ENCODE peak calls at places on chromosomes 6 and 20, in seven cellular contexts. One of them, this sample, is unnamed.

GRCh38 chr6:34465551-34466241 is at the start of gene PACSIN1:
- DNase-seq in right lobe of liver: no peak
- DNase-seq in IMR-90: no peak
- DNase-seq in HCT116: no peak
- DNase-seq in adrenal gland: peak; percentile 61
- DNase-seq in sigmoid colon: no peak
- DNase-seq in esophagus squamous epithelium: no peak
- DNase-seq in this sample: no peak

GRCh38 chr6:169654590-169655391 is 47.0 kb downstream of the WDR27 start:
- DNase-seq in HCT116: no peak
- DNase-seq in esophagus squamous epithelium: no peak
- DNase-seq in sigmoid colon: peak; percentile 89
- DNase-seq in adrenal gland: peak; percentile 83
- DNase-seq in IMR-90: peak; percentile 61
- DNase-seq in right lobe of liver: peak; percentile 71
- DNase-seq in this sample: peak; percentile 63

GRCh38 chr6:145734486-145735355 is 599 bp downstream of the EPM2A start:
- DNase-seq in right lobe of liver: peak; percentile 92
- DNase-seq in IMR-90: peak; percentile 85
- DNase-seq in HCT116: peak; percentile 75
- DNase-seq in adrenal gland: peak; percentile 95
- DNase-seq in esophagus squamous epithelium: peak; percentile 28
- DNase-seq in sigmoid colon: peak; percentile 94
- DNase-seq in this sample: peak; percentile 75

GRCh38 chr6:7723041-7723447 is 2.9 kb upstream of the BMP6 start:
- DNase-seq in adrenal gland: peak; percentile 96
- DNase-seq in right lobe of liver: peak; percentile 62
- DNase-seq in sigmoid colon: peak; percentile 89
- DNase-seq in esophagus squamous epithelium: no peak
- DNase-seq in IMR-90: peak; percentile 81
- DNase-seq in HCT116: peak; percentile 85
- DNase-seq in this sample: peak; percentile 63

GRCh38 chr6:128029841-128030240 is 129.0 kb upstream of the THEMIS start:
- DNase-seq in right lobe of liver: no peak
- DNase-seq in sigmoid colon: no peak
- DNase-seq in adrenal gland: no peak
- DNase-seq in HCT116: no peak
- DNase-seq in IMR-90: no peak
- DNase-seq in esophagus squamous epithelium: no peak
- DNase-seq in this sample: no peak

GRCh38 chr20:44074252-44075151 is 112.5 kb downstream of the JPH2 start:
- DNase-seq in adrenal gland: peak; percentile 96
- DNase-seq in esophagus squamous epithelium: no peak
- DNase-seq in right lobe of liver: no peak
- DNase-seq in IMR-90: peak; percentile 85
- DNase-seq in sigmoid colon: no peak
- DNase-seq in HCT116: no peak
- DNase-seq in this sample: peak; percentile 14

GRCh38 chr6:42222450-42222849 is 4.8 kb upstream of the MRPS10 start:
- DNase-seq in right lobe of liver: no peak
- DNase-seq in HCT116: no peak
- DNase-seq in esophagus squamous epithelium: no peak
- DNase-seq in adrenal gland: no peak
- DNase-seq in sigmoid colon: no peak
- DNase-seq in IMR-90: peak; percentile 23
- DNase-seq in this sample: no peak

GRCh38 chr20:10875653-10876052 is 201.9 kb upstream of the JAG1 start:
- DNase-seq in IMR-90: no peak
- DNase-seq in sigmoid colon: no peak
- DNase-seq in right lobe of liver: no peak
- DNase-seq in adrenal gland: no peak
- DNase-seq in HCT116: no peak
- DNase-seq in esophagus squamous epithelium: no peak
- DNase-seq in this sample: no peak

GRCh38 chr6:73520688-73521350 is at the start of gene EEF1A1:
- DNase-seq in sigmoid colon: peak; percentile 99
- DNase-seq in IMR-90: peak; percentile 100
- DNase-seq in right lobe of liver: peak; percentile 100
- DNase-seq in HCT116: peak; percentile 99
- DNase-seq in esophagus squamous epithelium: peak; percentile 99
- DNase-seq in adrenal gland: peak; percentile 100
- DNase-seq in this sample: peak; percentile 99
- H3K27ac ChIP-seq in sigmoid colon: peak within 1 kb of the TSS; percentile 92
- H3K27ac ChIP-seq in IMR-90: peak within 1 kb of the TSS; percentile 97
- H3K27ac ChIP-seq in right lobe of liver: peak within 1 kb of the TSS; percentile 99
- H3K27ac ChIP-seq in HCT116: peak within 1 kb of the TSS; percentile 97
- H3K27ac ChIP-seq in esophagus squamous epithelium: peak within 1 kb of the TSS; percentile 100
- H3K27ac ChIP-seq in adrenal gland: peak within 1 kb of the TSS; percentile 99
- H3K27ac ChIP-seq in this sample: peak within 1 kb of the TSS; percentile 99

GRCh38 chr6:2958331-2958711 is 13.0 kb downstream of the SERPINB6 start:
- DNase-seq in right lobe of liver: peak; percentile 57
- DNase-seq in adrenal gland: peak; percentile 65
- DNase-seq in HCT116: no peak
- DNase-seq in sigmoid colon: no peak
- DNase-seq in esophagus squamous epithelium: no peak
- DNase-seq in IMR-90: no peak
- DNase-seq in this sample: no peak
- H3K4me1 ChIP-seq in right lobe of liver: peaks cover 25% of the 10 kb centered on the region
- H3K4me1 ChIP-seq in adrenal gland: peaks cover 55% of the 10 kb centered on the region
- H3K4me1 ChIP-seq in HCT116: peaks cover 4% of the 10 kb centered on the region
- H3K4me1 ChIP-seq in sigmoid colon: no peaks in the 10 kb centered on the region
- H3K4me1 ChIP-seq in esophagus squamous epithelium: peaks cover 28% of the 10 kb centered on the region
- H3K4me1 ChIP-seq in IMR-90: peaks cover 16% of the 10 kb centered on the region
- H3K4me1 ChIP-seq in this sample: peaks cover 15% of the 10 kb centered on the region

DNA sequence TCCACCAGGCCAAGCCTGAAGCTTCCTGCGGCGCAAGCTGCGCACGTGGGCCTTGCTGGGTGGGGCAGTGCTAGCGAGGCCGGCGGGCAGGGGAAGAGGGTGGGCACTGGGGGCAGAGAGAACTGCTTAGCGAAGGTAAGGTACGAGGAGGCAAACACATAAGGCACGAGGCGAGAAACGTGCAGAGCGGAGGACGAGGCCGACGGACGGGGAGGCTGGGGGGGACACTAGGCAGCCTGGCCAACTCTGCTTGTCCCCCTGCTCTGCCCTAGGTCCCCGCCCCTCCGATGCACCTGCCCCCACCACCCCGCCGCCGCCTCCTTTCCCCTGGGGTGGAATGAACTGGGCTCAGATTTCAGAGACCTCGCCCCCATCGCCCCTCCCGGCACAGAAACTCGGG is 2.1 kb downstream of the HLA-DQB1 start:
- DNase-seq in HCT116: no peak
- DNase-seq in right lobe of liver: no peak
- DNase-seq in IMR-90: no peak
- DNase-seq in sigmoid colon: no peak
- DNase-seq in adrenal gland: no peak
- DNase-seq in esophagus squamous epithelium: no peak
- DNase-seq in this sample: no peak
- TF ChIP-seq POLR2A in HCT116: no peak
- TF ChIP-seq POLR2A in right lobe of liver: no peak
- TF ChIP-seq POLR2A in IMR-90: no peak
- TF ChIP-seq POLR2A in sigmoid colon: no peak
- TF ChIP-seq POLR2A in adrenal gland: no peak
- TF ChIP-seq POLR2A in esophagus squamous epithelium: no peak
- TF ChIP-seq POLR2A in this sample: no peak

GRCh38 chr6:165663736-165664552 is 903 bp upstream of the PDE10A start:
- DNase-seq in IMR-90: no peak
- DNase-seq in right lobe of liver: no peak
- DNase-seq in HCT116: no peak
- DNase-seq in sigmoid colon: no peak
- DNase-seq in adrenal gland: no peak
- DNase-seq in esophagus squamous epithelium: no peak
- DNase-seq in this sample: no peak
- H3K27ac ChIP-seq in IMR-90: peak overlapping the region; percentile 4
- H3K27ac ChIP-seq in right lobe of liver: no peak overlapping the region
- H3K27ac ChIP-seq in HCT116: no peak overlapping the region
- H3K27ac ChIP-seq in sigmoid colon: peak overlapping the region; percentile 72
- H3K27ac ChIP-seq in adrenal gland: no peak overlapping the region
- H3K27ac ChIP-seq in esophagus squamous epithelium: no peak overlapping the region
- H3K27ac ChIP-seq in this sample: peak overlapping the region; percentile 70

GRCh38 chr6:111865909-111866546 is 7.2 kb downstream of the FYN start:
- DNase-seq in right lobe of liver: no peak
- DNase-seq in adrenal gland: no peak
- DNase-seq in IMR-90: no peak
- DNase-seq in esophagus squamous epithelium: no peak
- DNase-seq in HCT116: no peak
- DNase-seq in sigmoid colon: no peak
- DNase-seq in this sample: no peak
- H3K4me1 ChIP-seq in right lobe of liver: no peaks in the 10 kb centered on the region
- H3K4me1 ChIP-seq in adrenal gland: no peaks in the 10 kb centered on the region
- H3K4me1 ChIP-seq in IMR-90: peaks cover 1% of the 10 kb centered on the region
- H3K4me1 ChIP-seq in esophagus squamous epithelium: no peaks in the 10 kb centered on the region
- H3K4me1 ChIP-seq in HCT116: no peaks in the 10 kb centered on the region
- H3K4me1 ChIP-seq in sigmoid colon: no peaks in the 10 kb centered on the region
- H3K4me1 ChIP-seq in this sample: no peaks in the 10 kb centered on the region

This sample was measured in breast epithelium.